ENCODE peak calls at places on chromosomes 11 and 22, in four cellular contexts. One of them, this sample, is unnamed.

GRCh38 chr11:92152245-92152644 is 72.4 kb upstream of the FAT3 start:
- DNase-seq in K562: no peak
- DNase-seq in transverse colon: no peak
- DNase-seq in sigmoid colon: no peak
- DNase-seq in this sample: no peak

GRCh38 chr11:110724358-110724757 is 12.1 kb upstream of the ARHGAP20 start:
- DNase-seq in sigmoid colon: no peak
- DNase-seq in transverse colon: no peak
- DNase-seq in K562: no peak
- DNase-seq in this sample: no peak

GRCh38 chr11:11786234-11786633 is 55.5 kb upstream of the USP47 start:
- DNase-seq in sigmoid colon: no peak
- DNase-seq in K562: no peak
- DNase-seq in transverse colon: no peak
- DNase-seq in this sample: no peak

GRCh38 chr11:68077617-68078592 is 39.1 kb downstream of the TCIRG1 start:
- DNase-seq in transverse colon: no peak
- DNase-seq in K562: no peak
- DNase-seq in sigmoid colon: no peak
- DNase-seq in this sample: peak; percentile 29

GRCh38 chr11:88175707-88176066 is 444 bp upstream of the RAB38 start:
- DNase-seq in K562: no peak
- DNase-seq in sigmoid colon: no peak
- DNase-seq in transverse colon: no peak
- DNase-seq in this sample: no peak

GRCh38 chr11:118136826-118137225 is 15.8 kb downstream of the SCN4B start:
- DNase-seq in K562: no peak
- DNase-seq in sigmoid colon: peak; percentile 32
- DNase-seq in transverse colon: no peak
- DNase-seq in this sample: no peak

GRCh38 chr11:26930518-26931247 is 63.2 kb upstream of the FIBIN start:
- DNase-seq in transverse colon: no peak
- DNase-seq in K562: no peak
- DNase-seq in sigmoid colon: no peak
- DNase-seq in this sample: no peak

GRCh38 chr11:131745405-131745804 is 375.0 kb downstream of the NTM start:
- DNase-seq in transverse colon: no peak
- DNase-seq in K562: no peak
- DNase-seq in sigmoid colon: no peak
- DNase-seq in this sample: no peak

GRCh38 chr11:12088047-12088481 is 22.3 kb upstream of the MICAL2 start:
- DNase-seq in K562: peak; percentile 42
- DNase-seq in transverse colon: peak; percentile 61
- DNase-seq in sigmoid colon: peak; percentile 77
- DNase-seq in this sample: no peak

GRCh38 chr11:28836285-28837081 is 728.3 kb downstream of the METTL15 start:
- DNase-seq in K562: no peak
- DNase-seq in transverse colon: no peak
- DNase-seq in sigmoid colon: no peak
- DNase-seq in this sample: no peak

GRCh38 chr11:14672635-14673034 is 29.0 kb downstream of the PDE3B start:
- DNase-seq in transverse colon: no peak
- DNase-seq in K562: no peak
- DNase-seq in sigmoid colon: no peak
- DNase-seq in this sample: no peak

GRCh38 chr22:46635756-46636155 is 15.6 kb downstream of the GRAMD4 start:
- DNase-seq in sigmoid colon: no peak
- DNase-seq in transverse colon: no peak
- DNase-seq in K562: no peak
- DNase-seq in this sample: no peak

GRCh38 chr11:72436667-72437066 is 2.3 kb upstream of the CLPB start:
- DNase-seq in sigmoid colon: no peak
- DNase-seq in transverse colon: no peak
- DNase-seq in K562: no peak
- DNase-seq in this sample: no peak

GRCh38 chr11:118894192-118894591 is 10.5 kb downstream of the CXCR5 start:
- DNase-seq in transverse colon: no peak
- DNase-seq in sigmoid colon: no peak
- DNase-seq in K562: no peak
- DNase-seq in this sample: no peak

GRCh38 chr11:35418282-35418846 is 994 bp downstream of the SLC1A2 start:
- DNase-seq in K562: no peak
- DNase-seq in transverse colon: no peak
- DNase-seq in sigmoid colon: no peak
- DNase-seq in this sample: no peak

GRCh38 chr11:26743622-26744021 is 21.8 kb upstream of the SLC5A12 start:
- DNase-seq in K562: no peak
- DNase-seq in transverse colon: no peak
- DNase-seq in sigmoid colon: no peak
- DNase-seq in this sample: no peak

GRCh38 chr11:19763315-19763714 is 50.7 kb downstream of the NAV2 start:
- DNase-seq in K562: no peak
- DNase-seq in sigmoid colon: no peak
- DNase-seq in transverse colon: no peak
- DNase-seq in this sample: no peak

GRCh38 chr11:96340555-96340885 is 2.5 kb downstream of the MAML2 start:
- DNase-seq in transverse colon: no peak
- DNase-seq in sigmoid colon: no peak
- DNase-seq in K562: no peak
- DNase-seq in this sample: no peak

GRCh38 chr11:62770778-62771143 is 435 bp upstream of the TAF6L start:
- DNase-seq in K562: no peak
- DNase-seq in sigmoid colon: peak; percentile 74
- DNase-seq in transverse colon: peak; percentile 30
- DNase-seq in this sample: no peak

GRCh38 chr22:50314081-50314454 is 6.6 kb upstream of the PLXNB2 start:
- DNase-seq in sigmoid colon: no peak
- DNase-seq in transverse colon: no peak
- DNase-seq in K562: no peak
- DNase-seq in this sample: no peak

GRCh38 chr11:18498039-18498438 is 28.7 kb downstream of the TSG101 start:
- DNase-seq in K562: no peak
- DNase-seq in sigmoid colon: no peak
- DNase-seq in transverse colon: no peak
- DNase-seq in this sample: no peak

GRCh38 chr22:50705219-50705691 is 32.6 kb downstream of the SHANK3 start:
- DNase-seq in K562: peak; percentile 67
- DNase-seq in sigmoid colon: peak; percentile 74
- DNase-seq in transverse colon: no peak
- DNase-seq in this sample: no peak

GRCh38 chr22:37665487-37665886 is 7.0 kb downstream of the PDXP start:
- DNase-seq in K562: no peak
- DNase-seq in transverse colon: no peak
- DNase-seq in sigmoid colon: no peak
- DNase-seq in this sample: no peak

GRCh38 chr22:37661160-37661924 is 2.8 kb downstream of the PDXP start:
- DNase-seq in sigmoid colon: no peak
- DNase-seq in transverse colon: no peak
- DNase-seq in K562: no peak
- DNase-seq in this sample: no peak

GRCh38 chr22:37662039-37662438 is 3.5 kb downstream of the PDXP start:
- DNase-seq in sigmoid colon: no peak
- DNase-seq in K562: no peak
- DNase-seq in transverse colon: no peak
- DNase-seq in this sample: no peak

GRCh38 chr22:37664249-37665101 is 6.0 kb downstream of the PDXP start:
- DNase-seq in K562: no peak
- DNase-seq in sigmoid colon: no peak
- DNase-seq in transverse colon: peak; percentile 62
- DNase-seq in this sample: peak; percentile 72

GRCh38 chr22:37663521-37664140 is 5.1 kb downstream of the PDXP start:
- DNase-seq in transverse colon: no peak
- DNase-seq in K562: no peak
- DNase-seq in sigmoid colon: peak; percentile 83
- DNase-seq in this sample: no peak
- TF ChIP-seq POLR2AphosphoS5 in transverse colon: no peak
- TF ChIP-seq POLR2AphosphoS5 in K562: no peak
- TF ChIP-seq POLR2AphosphoS5 in sigmoid colon: peak; percentile 22
- TF ChIP-seq POLR2AphosphoS5 in this sample: no peak

DNA sequence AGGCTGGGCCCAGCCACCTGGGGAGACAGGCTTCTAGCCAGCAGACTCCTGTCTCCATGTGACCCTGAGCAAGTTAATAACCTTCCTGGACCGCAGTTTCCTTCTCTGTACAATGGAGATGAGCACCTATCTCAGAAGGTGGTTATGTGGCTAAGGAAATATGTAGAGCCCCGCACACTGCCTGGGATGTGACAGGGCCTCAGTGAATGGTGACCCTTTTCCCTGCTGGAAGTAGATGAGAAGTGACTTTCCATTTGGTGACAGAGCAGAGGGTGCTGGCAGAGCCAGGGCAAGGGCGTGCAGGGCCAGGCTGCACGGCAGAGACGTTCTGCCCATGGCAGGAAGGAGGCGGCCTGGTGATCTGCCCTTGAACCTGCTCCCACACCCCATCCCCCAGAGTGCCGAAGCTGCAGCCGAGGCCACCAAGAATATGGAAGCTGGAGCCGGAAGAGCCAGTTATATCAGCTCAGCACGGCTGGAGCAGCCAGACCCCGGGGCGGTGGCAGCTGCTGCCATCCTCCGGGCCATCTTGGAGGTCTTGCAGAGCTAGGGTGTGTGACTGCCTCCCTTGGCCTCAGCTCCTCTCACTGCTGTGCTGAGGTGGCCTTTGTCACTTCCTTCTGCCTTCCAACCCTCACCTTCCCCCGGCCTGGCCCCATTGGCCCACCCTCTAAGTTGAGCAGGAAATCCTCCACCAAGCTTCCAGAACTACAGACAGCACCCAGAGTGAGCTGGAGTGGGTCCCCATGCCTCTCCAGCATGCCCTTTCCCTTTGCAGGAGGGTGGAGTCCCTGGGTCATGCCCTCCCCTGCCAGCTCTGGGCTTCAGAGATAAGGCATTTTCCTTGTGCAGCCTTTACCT is 13.2 kb downstream of the TKFC start:
- DNase-seq in transverse colon: no peak
- DNase-seq in sigmoid colon: no peak
- DNase-seq in K562: no peak
- DNase-seq in this sample: no peak
- H3K36me3 ChIP-seq in transverse colon: no peaks in the 10 kb centered on the region
- H3K36me3 ChIP-seq in sigmoid colon: no peaks in the 10 kb centered on the region
- H3K36me3 ChIP-seq in K562: peaks cover 64% of the 10 kb centered on the region
- H3K36me3 ChIP-seq in this sample: no peaks in the 10 kb centered on the region

GRCh38 chr11:134244593-134244992 is 8.6 kb downstream of the THYN1 start:
- DNase-seq in transverse colon: no peak
- DNase-seq in sigmoid colon: no peak
- DNase-seq in K562: peak; percentile 38
- DNase-seq in this sample: no peak
- TF ChIP-seq CTCF in transverse colon: peak; percentile 30
- TF ChIP-seq CTCF in sigmoid colon: peak; percentile 40
- TF ChIP-seq CTCF in K562: peak; percentile 54
- TF ChIP-seq CTCF in this sample: peak; percentile 26

DNA sequence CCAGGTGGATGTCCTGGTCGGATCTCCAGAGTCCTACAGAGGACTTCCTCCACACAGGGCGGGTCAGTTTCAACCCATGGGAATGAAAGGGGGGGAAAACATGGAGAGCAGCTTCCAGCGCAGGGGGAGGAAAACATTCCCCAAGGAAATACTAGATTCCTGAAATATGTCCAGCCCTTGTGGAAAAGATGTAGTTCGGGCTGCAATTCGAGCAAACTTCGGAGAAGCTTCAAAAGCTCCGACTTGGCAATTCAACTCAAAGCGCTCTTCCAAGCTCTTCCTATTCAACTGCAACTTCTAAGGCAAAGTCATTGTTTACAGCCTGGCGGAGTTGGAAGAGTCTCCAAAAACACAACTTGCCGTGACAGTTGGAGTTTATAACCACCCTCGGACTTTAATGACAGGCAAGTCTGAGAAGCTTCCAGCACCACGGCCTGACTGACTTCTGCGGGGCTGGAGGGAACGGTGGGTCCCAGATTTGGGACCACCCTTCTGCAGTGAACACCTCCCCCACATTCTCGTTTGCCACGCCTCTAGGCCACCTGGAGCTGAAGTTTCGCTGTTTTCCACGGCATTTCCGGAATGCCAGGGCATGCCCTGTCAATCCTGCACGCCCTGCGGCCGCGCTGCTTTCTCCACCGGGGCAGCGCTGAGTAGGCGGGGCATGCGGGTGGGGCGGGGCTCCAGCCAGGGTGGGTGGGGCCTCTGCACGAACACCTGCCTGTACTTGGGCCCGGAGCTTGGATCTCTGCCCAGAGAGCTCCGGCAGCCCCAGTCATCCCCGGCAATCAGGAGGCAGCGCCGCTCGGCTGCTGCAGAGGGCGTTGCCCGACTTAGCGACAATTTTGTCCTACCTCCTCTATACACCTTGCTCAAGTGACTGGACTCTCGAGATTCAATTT is 49.0 kb upstream of the BIRC3 start:
- DNase-seq in K562: peak; percentile 98
- DNase-seq in transverse colon: peak; percentile 95
- DNase-seq in sigmoid colon: peak; percentile 85
- DNase-seq in this sample: peak; percentile 95
- TF ChIP-seq POLR2AphosphoS5 in K562: no peak
- TF ChIP-seq POLR2AphosphoS5 in transverse colon: peak; percentile 66
- TF ChIP-seq POLR2AphosphoS5 in sigmoid colon: peak; percentile 15
- TF ChIP-seq POLR2AphosphoS5 in this sample: peak; percentile 54

GRCh38 chr22:27756212-27756660 is 45.3 kb downstream of the MN1 start:
- DNase-seq in K562: no peak
- DNase-seq in transverse colon: no peak
- DNase-seq in sigmoid colon: no peak
- DNase-seq in this sample: no peak

GRCh38 chr22:27754247-27754887 is 47.2 kb downstream of the MN1 start:
- DNase-seq in sigmoid colon: no peak
- DNase-seq in transverse colon: no peak
- DNase-seq in K562: no peak
- DNase-seq in this sample: no peak

GRCh38 chr22:27752771-27753170 is 48.8 kb downstream of the MN1 start:
- DNase-seq in sigmoid colon: peak; percentile 81
- DNase-seq in transverse colon: no peak
- DNase-seq in K562: no peak
- DNase-seq in this sample: no peak

GRCh38 chr22:27755521-27756211 is 45.9 kb downstream of the MN1 start:
- DNase-seq in K562: no peak
- DNase-seq in sigmoid colon: no peak
- DNase-seq in transverse colon: no peak
- DNase-seq in this sample: no peak

GRCh38 chr22:27754888-27755480 is 46.6 kb downstream of the MN1 start:
- DNase-seq in transverse colon: no peak
- DNase-seq in K562: no peak
- DNase-seq in sigmoid colon: no peak
- DNase-seq in this sample: no peak
- H3K36me3 ChIP-seq in transverse colon: no peaks in the 10 kb centered on the region
- H3K36me3 ChIP-seq in K562: no peaks in the 10 kb centered on the region
- H3K36me3 ChIP-seq in sigmoid colon: no peaks in the 10 kb centered on the region
- H3K36me3 ChIP-seq in this sample: no peaks in the 10 kb centered on the region